ENCODE peak calls at places on chromosomes 7 and 10, in ten cellular contexts. A, Y, L, H, D, X, Q, T, O and F are unnamed samples.

GRCh38 chr7:103632005-103632639 is 186.1 kb upstream of the SLC26A5 start:
- DNase-seq in A (no peak), Y (no peak), L (no peak), H (no peak), D (no peak), X (no peak), Q (no peak), T (no peak), O (no peak), F (no peak)

GRCh38 chr10:78588194-78588811 is 480.5 kb upstream of the ZMIZ1 start:
- DNase-seq in A (no peak), Y (peak), L (peak), H (no peak), D (peak), X (no peak), Q (no peak), T (no peak), O (no peak), F (no peak)

GRCh38 chr10:94076325-94076841 is 82.7 kb downstream of the PLCE1 start:
- DNase-seq in A (no peak), Y (peak), L (peak), H (peak), D (peak), X (no peak), Q (no peak), T (no peak), O (no peak), F (no peak)

GRCh38 chr7:102892631-102893278 is 20.0 kb upstream of the LRRC17 start:
- DNase-seq in A (no peak), Y (no peak), L (peak), H (no peak), D (no peak), X (no peak), Q (no peak), T (no peak), O (no peak), F (no peak)

GRCh38 chr7:94434031-94434430 is 39.3 kb downstream of the COL1A2 start:
- DNase-seq in A (no peak), Y (no peak), L (peak), H (peak), D (no peak), X (no peak), Q (no peak), T (no peak), O (no peak), F (no peak)

GRCh38 chr10:51653025-51653424 is 46.4 kb downstream of the CSTF2T start:
- DNase-seq in A (no peak), Y (no peak), L (peak), H (peak), D (no peak), X (no peak), Q (no peak), T (no peak), O (no peak), F (no peak)

GRCh38 chr10:118017850-118018249 is 28.9 kb downstream of the RAB11FIP2 start:
- DNase-seq in A (no peak), Y (no peak), L (no peak), H (no peak), D (no peak), X (no peak), Q (no peak), T (no peak), O (no peak), F (no peak)

GRCh38 chr7:29135851-29136250 is 10.5 kb downstream of the CPVL start:
- DNase-seq in A (no peak), Y (no peak), L (no peak), H (no peak), D (no peak), X (no peak), Q (no peak), T (no peak), O (no peak), F (no peak)

GRCh38 chr10:15684768-15685167 is 35.0 kb downstream of the ITGA8 start:
- DNase-seq in A (no peak), Y (no peak), L (no peak), H (no peak), D (no peak), X (no peak), Q (no peak), T (no peak), O (no peak), F (no peak)

GRCh38 chr10:124572751-124573150 is 111.1 kb downstream of the LHPP start:
- DNase-seq in A (no peak), Y (no peak), L (no peak), H (no peak), D (no peak), X (no peak), Q (no peak), T (no peak), O (no peak), F (no peak)

GRCh38 chr10:63407136-63407662 is 58.6 kb downstream of the JMJD1C start:
- DNase-seq in A (no peak), Y (no peak), L (no peak), H (no peak), D (no peak), X (no peak), Q (no peak), T (no peak), O (no peak), F (no peak)

GRCh38 chr10:43260911-43261577 is 5.8 kb downstream of the RASGEF1A start:
- DNase-seq in A (no peak), Y (no peak), L (no peak), H (no peak), D (peak), X (no peak), Q (no peak), T (no peak), O (no peak), F (no peak)

GRCh38 chr7:390761-391410 is 100.9 kb downstream of the FOXL3 start:
- DNase-seq in A (no peak), Y (no peak), L (no peak), H (no peak), D (no peak), X (no peak), Q (no peak), T (no peak), O (no peak), F (no peak)